ENCODE peak calls at places on chromosome 13, in six cellular contexts. J, V, K, Q, P and O are unnamed samples.

GRCh38 chr13:49342404-49342803 is 94.7 kb downstream of the CDADC1 start:
- DNase-seq in V (no peak), P (no peak), Q (no peak), J (no peak), K (no peak), O (no peak)

GRCh38 chr13:91946498-91947070 is 548.2 kb downstream of the GPC5 start:
- DNase-seq in K (peak; percentile 57), Q (peak; percentile 3), J (peak; percentile 36), V (peak; percentile 4), P (no peak), O (no peak)

GRCh38 chr13:113410472-113411201 is 42.7 kb downstream of the ADPRHL1 start:
- DNase-seq in J (peak; percentile 58), K (no peak), Q (peak; percentile 37), V (peak; percentile 71), P (peak; percentile 35), O (peak; percentile 89)

GRCh38 chr13:23180711-23181110 is at the start of gene SGCG:
- DNase-seq in J (no peak), K (no peak), Q (no peak), P (no peak), V (peak; percentile 30), O (no peak)

GRCh38 chr13:44011036-44011435 is 131.3 kb downstream of the LACC1 start:
- DNase-seq in J (no peak), P (no peak), V (no peak), Q (no peak), K (no peak), O (no peak)

GRCh38 chr13:102344410-102344809 is 57.4 kb downstream of the FGF14 start:
- DNase-seq in V (no peak), P (no peak), J (no peak), Q (no peak), K (no peak), O (no peak)

GRCh38 chr13:51063909-51064308 is 47.2 kb downstream of the C13orf42 start:
- DNase-seq in Q (no peak), P (no peak), K (no peak), J (no peak), V (no peak), O (no peak)

GRCh38 chr13:37985281-37985680 is 115.7 kb upstream of the TRPC4 start:
- DNase-seq in P (no peak), J (no peak), V (no peak), Q (no peak), K (no peak), O (no peak)

GRCh38 chr13:75327132-75327505 is 154.8 kb downstream of the TBC1D4 start:
- DNase-seq in J (no peak), Q (no peak), V (no peak), K (no peak), P (no peak), O (no peak)

GRCh38 chr13:94968757-94969086 is 256.4 kb upstream of the SOX21 start:
- DNase-seq in P (no peak), V (no peak), Q (no peak), J (no peak), K (no peak), O (no peak)

GRCh38 chr13:98751397-98752110 is 918 bp downstream of the SLC15A1 start:
- DNase-seq in J (no peak), K (peak; percentile 72), V (no peak), P (no peak), Q (no peak), O (no peak)

GRCh38 chr13:99269627-99270252 is 11.6 kb upstream of the GPR18 start:
- DNase-seq in Q (peak; percentile 49), P (no peak), V (peak; percentile 67), J (peak; percentile 59), K (peak; percentile 59), O (peak; percentile 38)

GRCh38 chr13:32446220-32446619 is 18.3 kb upstream of the N4BP2L1 start:
- DNase-seq in V (no peak), K (peak; percentile 27), J (no peak), P (no peak), Q (no peak), O (no peak)

GRCh38 chr13:22735381-22735995 is 445.3 kb upstream of the SGCG start:
- DNase-seq in J (no peak), V (no peak), Q (no peak), P (no peak), K (peak; percentile 12), O (no peak)

GRCh38 chr13:40116008-40116407 is 460.5 kb downstream of the COG6 start:
- DNase-seq in V (peak; percentile 49), J (peak; percentile 45), K (peak; percentile 84), P (peak; percentile 75), Q (peak; percentile 26), O (peak; percentile 80)

GRCh38 chr13:39855236-39855635 is 199.8 kb downstream of the COG6 start:
- DNase-seq in P (no peak), V (no peak), J (no peak), Q (no peak), K (no peak), O (no peak)

GRCh38 chr13:79782541-79783216 is 301.7 kb downstream of the NDFIP2 start:
- DNase-seq in Q (peak; percentile 39), V (no peak), J (no peak), K (peak; percentile 70), P (peak; percentile 29), O (no peak)

GRCh38 chr13:103758222-103758621 is 692.0 kb upstream of the SLC10A2 start:
- DNase-seq in J (no peak), P (no peak), K (no peak), V (no peak), Q (no peak), O (no peak)

GRCh38 chr13:38483623-38484022 is 134.0 kb downstream of the UFM1 start:
- DNase-seq in V (no peak), P (no peak), Q (no peak), K (no peak), J (no peak), O (no peak)

GRCh38 chr13:113291997-113292862 is 4.8 kb upstream of the LAMP1 start:
- DNase-seq in K (peak; percentile 34), J (peak; percentile 29), P (peak; percentile 31), V (no peak), Q (no peak), O (no peak)

GRCh38 chr13:48110132-48110868 is 15.4 kb upstream of the MED4 start:
- DNase-seq in K (no peak), J (no peak), P (no peak), Q (no peak), V (no peak), O (no peak)